ENCODE peak calls at places on chromosomes 7 and 10, in five cellular contexts. P is activated T-helper 9 cell treated with anti-CD3 and anti-CD28 coated beads, Interleukin-2, amount 50 U/mL, for 16 hours; X is posterior vena cava; S is SW 1271; Q is NCI-H146. U is an unnamed sample.

GRCh38 chr7:51280156-51280555 is 36.5 kb downstream of the COBL start:
- DNase-seq in Q (no peak), P (no peak), S (no peak), X (no peak), U (no peak)

GRCh38 chr10:5538892-5539651 is 14.3 kb downstream of the CALML3 start:
- DNase-seq in P (no peak), S (no peak), Q (no peak), X (peak), U (no peak)

GRCh38 chr10:116655573-116655972 is 34.8 kb downstream of the PNLIPRP2 start:
- DNase-seq in X (no peak), Q (no peak), P (no peak), S (no peak), U (no peak)

GRCh38 chr10:71643904-71644303 is 75.7 kb downstream of the C10orf105 start:
- DNase-seq in S (no peak), P (no peak), Q (peak), X (no peak), U (no peak)

GRCh38 chr10:47354162-47354561 is 6.0 kb downstream of the RBP3 start:
- DNase-seq in P (no peak), X (peak), S (peak), Q (peak), U (no peak)

GRCh38 chr10:34446046-34446445 is 369.1 kb downstream of the PARD3 start:
- DNase-seq in S (no peak), Q (no peak), P (no peak), X (no peak), U (no peak)

GRCh38 chr10:91907033-91907594 is 2.2 kb downstream of the FGFBP3 start:
- DNase-seq in X (no peak), P (no peak), Q (no peak), S (no peak), U (no peak)

GRCh38 chr7:85516675-85517074 is 329.8 kb upstream of the SEMA3D start:
- DNase-seq in Q (no peak), S (no peak), P (no peak), X (no peak), U (no peak)

GRCh38 chr10:3239066-3239919 is 66.7 kb upstream of the PITRM1 start:
- DNase-seq in Q (peak), S (peak), P (peak), X (peak), U (no peak)

GRCh38 chr10:93417264-93417663 is 64.9 kb downstream of the MYOF start:
- DNase-seq in P (no peak), S (no peak), X (peak), Q (no peak), U (no peak)

GRCh38 chr10:32948451-32948850 is 9.6 kb downstream of the ITGB1 start:
- DNase-seq in Q (no peak), X (no peak), P (no peak), S (no peak), U (no peak)

GRCh38 chr7:93044147-93044810 is 73.5 kb downstream of the SAMD9 start:
- DNase-seq in X (no peak), Q (peak), P (no peak), S (no peak), U (no peak)

GRCh38 chr7:156152380-156152779 is 340.1 kb upstream of the SHH start:
- DNase-seq in P (no peak), Q (no peak), S (no peak), X (no peak), U (no peak)

GRCh38 chr7:84210301-84210700 is 15.7 kb upstream of the SEMA3A start:
- DNase-seq in P (no peak), S (no peak), X (no peak), Q (no peak), U (no peak)